ENCODE peak calls at places on chromosomes 1 and 21, in nine cellular contexts. P is nephron progenitor cell; I is NAMALWA; V is activated T-helper 1 cell treated with Interleukin-2 at 50 U/mL for 16 hours; B is pons; C is cardiac fibroblast; Z is left cardiac atrium; F is HFFc6; W is stimulated activated CD8-positive, alpha-beta memory T cell treated with anti-CD3 and anti-CD28 coated beads, Interleukin-4, amount 100 ng/mL, for 1 hour. U is an unnamed sample.

GRCh38 chr1:163227126-163227525 is 24.4 kb upstream of the RGS5 start:
- DNase-seq in P (no peak), I (no peak), V (no peak), B (no peak), C (no peak), Z (no peak), F (peak), W (no peak), U (no peak)

GRCh38 chr1:46508760-46509159 is 19.1 kb downstream of the DMBX1 start:
- DNase-seq in P (no peak), I (no peak), V (no peak), B (no peak), C (no peak), Z (no peak), F (peak), W (no peak), U (no peak)

GRCh38 chr1:167910530-167910929 is 3.4 kb downstream of the ADCY10 start:
- DNase-seq in P (no peak), I (no peak), V (no peak), B (no peak), C (no peak), Z (no peak), F (no peak), W (no peak), U (no peak)

GRCh38 chr1:156692409-156692957 is 12.9 kb downstream of the CRABP2 start:
- DNase-seq in P (peak), I (no peak), V (no peak), B (no peak), C (no peak), Z (no peak), F (no peak), W (no peak), U (no peak)

GRCh38 chr1:41496080-41497055 is 11.9 kb upstream of the EDN2 start:
- DNase-seq in P (peak), I (no peak), V (no peak), B (no peak), C (peak), Z (peak), F (peak), W (no peak), U (peak)

GRCh38 chr1:107896946-107897345 is 68.0 kb downstream of the VAV3 start:
- DNase-seq in P (no peak), I (peak), V (no peak), B (no peak), C (no peak), Z (no peak), F (no peak), W (no peak), U (no peak)

GRCh38 chr1:56799605-56800398 is 19.4 kb downstream of the FYB2 start:
- DNase-seq in P (no peak), I (no peak), V (no peak), B (no peak), C (peak), Z (no peak), F (peak), W (no peak), U (no peak)

GRCh38 chr1:157457279-157457678 is 95.0 kb downstream of the FCRL5 start:
- DNase-seq in P (no peak), I (no peak), V (no peak), B (no peak), C (no peak), Z (no peak), F (no peak), W (no peak), U (no peak)

GRCh38 chr1:201737350-201738060 is 91.5 kb upstream of the IPO9 start:
- DNase-seq in P (no peak), I (no peak), V (no peak), B (peak), C (peak), Z (no peak), F (peak), W (no peak), U (no peak)

GRCh38 chr1:24322636-24323177 is 3.5 kb downstream of the GRHL3 start:
- DNase-seq in P (no peak), I (no peak), V (no peak), B (no peak), C (peak), Z (no peak), F (no peak), W (no peak), U (no peak)

GRCh38 chr1:234611153-234611798 is 1.3 kb upstream of the IRF2BP2 start:
- DNase-seq in P (no peak), I (peak), V (peak), B (peak), C (peak), Z (no peak), F (peak), W (no peak), U (no peak)

GRCh38 chr1:15038232-15039016 is 115.1 kb upstream of the TMEM51 start:
- DNase-seq in P (no peak), I (peak), V (no peak), B (no peak), C (peak), Z (no peak), F (no peak), W (no peak), U (no peak)

GRCh38 chr1:110749960-110750359 is 75.2 kb upstream of the KCNA3 start:
- DNase-seq in P (no peak), I (no peak), V (no peak), B (no peak), C (no peak), Z (no peak), F (no peak), W (no peak), U (no peak)

GRCh38 chr1:202852163-202852904 is 36.6 kb downstream of the RABIF start:
- DNase-seq in P (peak), I (peak), V (no peak), B (no peak), C (peak), Z (no peak), F (peak), W (no peak), U (no peak)

GRCh38 chr1:147236959-147237791 is 5.3 kb upstream of the CHD1L start:
- DNase-seq in P (no peak), I (no peak), V (no peak), B (no peak), C (no peak), Z (no peak), F (no peak), W (no peak), U (no peak)

GRCh38 chr21:21111309-21111920 is 113.2 kb downstream of the NCAM2 start:
- DNase-seq in P (no peak), I (no peak), V (no peak), B (peak), C (no peak), Z (no peak), F (no peak), W (no peak), U (no peak)

GRCh38 chr1:39268906-39269305 is 64.4 kb downstream of the MACF1 start:
- DNase-seq in P (no peak), I (no peak), V (no peak), B (peak), C (no peak), Z (no peak), F (no peak), W (no peak), U (no peak)

GRCh38 chr1:62356257-62356835 is 37.1 kb upstream of the KANK4 start:
- DNase-seq in P (no peak), I (no peak), V (no peak), B (no peak), C (peak), Z (no peak), F (peak), W (no peak), U (no peak)

GRCh38 chr1:55813619-55814018 is 598.5 kb upstream of the USP24 start:
- DNase-seq in P (no peak), I (no peak), V (no peak), B (no peak), C (peak), Z (peak), F (no peak), W (no peak), U (no peak)

GRCh38 chr1:64663654-64664053 is 81.2 kb upstream of the RAVER2 start:
- DNase-seq in P (peak), I (peak), V (no peak), B (no peak), C (peak), Z (no peak), F (no peak), W (no peak), U (no peak)

GRCh38 chr1:9345922-9346321 is 53.2 kb downstream of the SPSB1 start:
- DNase-seq in P (no peak), I (no peak), V (no peak), B (peak), C (no peak), Z (no peak), F (no peak), W (no peak), U (no peak)

GRCh38 chr1:33098371-33098770 is 17.4 kb downstream of the AZIN2 start:
- DNase-seq in P (no peak), I (no peak), V (no peak), B (no peak), C (peak), Z (no peak), F (no peak), W (no peak), U (no peak)

GRCh38 chr1:92136316-92136715 is 56.2 kb downstream of the BTBD8 start:
- DNase-seq in P (no peak), I (no peak), V (no peak), B (no peak), C (peak), Z (no peak), F (no peak), W (no peak), U (no peak)

GRCh38 chr1:179808503-179808902 is 65.4 kb downstream of the FAM163A start:
- DNase-seq in P (no peak), I (no peak), V (no peak), B (no peak), C (no peak), Z (no peak), F (no peak), W (no peak), U (no peak)

GRCh38 chr1:116573388-116574100 is 2.7 kb upstream of the CD58 start:
- DNase-seq in P (no peak), I (no peak), V (no peak), B (no peak), C (peak), Z (no peak), F (no peak), W (no peak), U (no peak)

GRCh38 chr1:203089651-203090045 is 3.8 kb upstream of the MYOG start:
- DNase-seq in P (no peak), I (no peak), V (no peak), B (peak), C (no peak), Z (no peak), F (no peak), W (no peak), U (no peak)

GRCh38 chr1:185663332-185663731 is 70.9 kb upstream of the HMCN1 start:
- DNase-seq in P (no peak), I (no peak), V (no peak), B (no peak), C (no peak), Z (no peak), F (no peak), W (no peak), U (no peak)

GRCh38 chr1:169568497-169568896 is 17.8 kb downstream of the F5 start:
- DNase-seq in P (no peak), I (no peak), V (no peak), B (no peak), C (no peak), Z (no peak), F (no peak), W (no peak), U (no peak)

GRCh38 chr1:207423560-207424292 is 30.4 kb upstream of the CR2 start:
- DNase-seq in P (no peak), I (no peak), V (no peak), B (no peak), C (no peak), Z (no peak), F (no peak), W (no peak), U (no peak)

GRCh38 chr1:159991513-159991912 is 37.5 kb upstream of the SLAMF9 start:
- DNase-seq in P (no peak), I (no peak), V (no peak), B (no peak), C (peak), Z (no peak), F (no peak), W (no peak), U (no peak)

GRCh38 chr1:161956097-161956496 is 67.6 kb downstream of the OLFML2B start:
- DNase-seq in P (no peak), I (no peak), V (no peak), B (no peak), C (peak), Z (no peak), F (peak), W (no peak), U (no peak)

GRCh38 chr21:25080706-25081495 is 526.4 kb downstream of the MRPL39 start:
- DNase-seq in P (no peak), I (no peak), V (no peak), B (no peak), C (no peak), Z (no peak), F (peak), W (no peak), U (no peak)

GRCh38 chr1:4029376-4029775 is 129.3 kb upstream of the C1orf174 start:
- DNase-seq in P (no peak), I (no peak), V (no peak), B (no peak), C (no peak), Z (no peak), F (no peak), W (no peak), U (no peak)

GRCh38 chr1:156262461-156263287 is 14.8 kb upstream of the PAQR6 start:
- DNase-seq in P (no peak), I (no peak), V (no peak), B (no peak), C (peak), Z (no peak), F (peak), W (no peak), U (no peak)

GRCh38 chr1:208089971-208090755 is 154.0 kb downstream of the PLXNA2 start:
- DNase-seq in P (peak), I (no peak), V (no peak), B (peak), C (peak), Z (no peak), F (peak), W (no peak), U (no peak)

GRCh38 chr1:179369751-179370341 is 4.1 kb downstream of the AXDND1 start:
- DNase-seq in P (peak), I (peak), V (no peak), B (peak), C (peak), Z (no peak), F (peak), W (no peak), U (no peak)

GRCh38 chr1:219041819-219042218 is 131.9 kb upstream of the LYPLAL1 start:
- DNase-seq in P (no peak), I (no peak), V (no peak), B (no peak), C (peak), Z (peak), F (peak), W (no peak), U (no peak)

GRCh38 chr1:87603636-87604035 is 275.0 kb downstream of the LMO4 start:
- DNase-seq in P (no peak), I (no peak), V (no peak), B (no peak), C (no peak), Z (no peak), F (no peak), W (no peak), U (no peak)

U was measured in upper lobe of right lung.